ENCODE peak calls at places on chromosomes 1 and 21, in six cellular contexts. One of them, this sample, is unnamed. For H3K36me3 and H3K4me1, the result is how much of the 10 kb centered on the place peaks cover.

GRCh38 chr1:85494957-85495266 is 30.0 kb upstream of the DDAH1 start:
- DNase-seq in ascending aorta: no peak
- DNase-seq in small intestine: no peak
- DNase-seq in tibial nerve: no peak
- DNase-seq in body of pancreas: peak
- DNase-seq in kidney: no peak
- DNase-seq in this sample: no peak

GRCh38 chr1:110136911-110137310 is 13.4 kb upstream of the SLC6A17 start:
- DNase-seq in ascending aorta: no peak
- DNase-seq in small intestine: no peak
- DNase-seq in tibial nerve: no peak
- DNase-seq in body of pancreas: peak
- DNase-seq in kidney: no peak
- DNase-seq in this sample: no peak

GRCh38 chr1:71147637-71148360 is 67.0 kb upstream of the ZRANB2 start:
- DNase-seq in ascending aorta: no peak
- DNase-seq in small intestine: no peak
- DNase-seq in tibial nerve: no peak
- DNase-seq in body of pancreas: no peak
- DNase-seq in kidney: no peak
- DNase-seq in this sample: no peak

GRCh38 chr21:46371204-46372013 is 47.5 kb downstream of the PCNT start:
- DNase-seq in ascending aorta: no peak
- DNase-seq in small intestine: no peak
- DNase-seq in tibial nerve: no peak
- DNase-seq in body of pancreas: no peak
- DNase-seq in kidney: no peak
- DNase-seq in this sample: no peak

GRCh38 chr1:214427871-214428277 is 123.5 kb downstream of the PTPN14 start:
- DNase-seq in ascending aorta: no peak
- DNase-seq in small intestine: peak
- DNase-seq in tibial nerve: no peak
- DNase-seq in body of pancreas: no peak
- DNase-seq in kidney: no peak
- DNase-seq in this sample: no peak

GRCh38 chr1:100760511-100760910 is 41.0 kb downstream of the VCAM1 start:
- DNase-seq in ascending aorta: no peak
- DNase-seq in small intestine: no peak
- DNase-seq in tibial nerve: no peak
- DNase-seq in body of pancreas: no peak
- DNase-seq in kidney: no peak
- DNase-seq in this sample: no peak

GRCh38 chr1:162003061-162003824 is 20.4 kb downstream of the OLFML2B start:
- DNase-seq in ascending aorta: no peak
- DNase-seq in small intestine: no peak
- DNase-seq in tibial nerve: no peak
- DNase-seq in body of pancreas: no peak
- DNase-seq in kidney: peak
- DNase-seq in this sample: no peak

GRCh38 chr1:32701951-32702598 is 495 bp downstream of the SYNC start:
- DNase-seq in ascending aorta: no peak
- DNase-seq in small intestine: no peak
- DNase-seq in tibial nerve: no peak
- DNase-seq in body of pancreas: peak
- DNase-seq in kidney: peak
- DNase-seq in this sample: peak

GRCh38 chr1:8169364-8170058 is 143.4 kb upstream of the ERRFI1 start:
- DNase-seq in ascending aorta: no peak
- DNase-seq in small intestine: peak
- DNase-seq in tibial nerve: peak
- DNase-seq in body of pancreas: peak
- DNase-seq in kidney: peak
- DNase-seq in this sample: peak

GRCh38 chr1:207031632-207032258 is 811 bp downstream of the C1orf116 start:
- DNase-seq in ascending aorta: no peak
- DNase-seq in small intestine: peak
- DNase-seq in tibial nerve: no peak
- DNase-seq in body of pancreas: peak
- DNase-seq in kidney: no peak
- DNase-seq in this sample: no peak

GRCh38 chr1:48061162-48062136 is 64.3 kb upstream of the TRABD2B start:
- DNase-seq in ascending aorta: no peak
- DNase-seq in small intestine: peak
- DNase-seq in tibial nerve: peak
- DNase-seq in body of pancreas: peak
- DNase-seq in kidney: no peak
- DNase-seq in this sample: no peak

GRCh38 chr1:154325583-154326545 is 539 bp downstream of the ATP8B2 start:
- DNase-seq in ascending aorta: no peak
- DNase-seq in small intestine: no peak
- DNase-seq in tibial nerve: peak
- DNase-seq in body of pancreas: peak
- DNase-seq in kidney: peak
- DNase-seq in this sample: no peak

GRCh38 chr1:85275701-85276289 is 637 bp downstream of the BCL10 start:
- DNase-seq in ascending aorta: no peak
- DNase-seq in small intestine: no peak
- DNase-seq in tibial nerve: no peak
- DNase-seq in body of pancreas: no peak
- DNase-seq in kidney: no peak
- DNase-seq in this sample: no peak

GRCh38 chr1:998905-999796 is 746 bp downstream of the HES4 start:
- DNase-seq in ascending aorta: no peak
- DNase-seq in small intestine: no peak
- DNase-seq in tibial nerve: no peak
- DNase-seq in body of pancreas: no peak
- DNase-seq in kidney: peak
- DNase-seq in this sample: peak

GRCh38 chr21:32316363-32317215 is 17.9 kb downstream of the MRAP start:
- DNase-seq in ascending aorta: no peak
- DNase-seq in small intestine: no peak
- DNase-seq in tibial nerve: no peak
- DNase-seq in body of pancreas: no peak
- DNase-seq in kidney: no peak
- DNase-seq in this sample: no peak

GRCh38 chr21:18147678-18148077 is 97.0 kb upstream of the CHODL start:
- DNase-seq in ascending aorta: no peak
- DNase-seq in small intestine: no peak
- DNase-seq in tibial nerve: no peak
- DNase-seq in body of pancreas: no peak
- DNase-seq in kidney: no peak
- DNase-seq in this sample: no peak

GRCh38 chr1:167441222-167441621 is 77.1 kb downstream of the CD247 start:
- DNase-seq in ascending aorta: no peak
- DNase-seq in small intestine: no peak
- DNase-seq in tibial nerve: no peak
- DNase-seq in body of pancreas: no peak
- DNase-seq in kidney: no peak
- DNase-seq in this sample: no peak

GRCh38 chr1:25748531-25749205 is 51.3 kb upstream of the SELENON start:
- DNase-seq in ascending aorta: no peak
- DNase-seq in small intestine: no peak
- DNase-seq in tibial nerve: no peak
- DNase-seq in body of pancreas: peak
- DNase-seq in kidney: no peak
- DNase-seq in this sample: no peak

GRCh38 chr1:222709700-222710153 is 2.6 kb downstream of the AIDA start:
- DNase-seq in ascending aorta: no peak
- DNase-seq in small intestine: no peak
- DNase-seq in tibial nerve: no peak
- DNase-seq in body of pancreas: no peak
- DNase-seq in kidney: no peak
- DNase-seq in this sample: no peak

GRCh38 chr1:222706815-222707214 is 5.5 kb downstream of the AIDA start:
- DNase-seq in ascending aorta: no peak
- DNase-seq in small intestine: no peak
- DNase-seq in tibial nerve: no peak
- DNase-seq in body of pancreas: no peak
- DNase-seq in kidney: no peak
- DNase-seq in this sample: no peak

GRCh38 chr1:222702210-222702609 is 10.1 kb downstream of the AIDA start:
- DNase-seq in ascending aorta: no peak
- DNase-seq in small intestine: no peak
- DNase-seq in tibial nerve: no peak
- DNase-seq in body of pancreas: no peak
- DNase-seq in kidney: no peak
- DNase-seq in this sample: no peak

GRCh38 chr1:222704260-222704659 is 8.0 kb downstream of the AIDA start:
- DNase-seq in ascending aorta: no peak
- DNase-seq in small intestine: no peak
- DNase-seq in tibial nerve: no peak
- DNase-seq in body of pancreas: no peak
- DNase-seq in kidney: no peak
- DNase-seq in this sample: no peak
- H3K36me3 ChIP-seq in ascending aorta: under half
- H3K36me3 ChIP-seq in small intestine: under half
- H3K36me3 ChIP-seq in tibial nerve: under half
- H3K36me3 ChIP-seq in body of pancreas: under half
- H3K36me3 ChIP-seq in kidney: under half
- H3K36me3 ChIP-seq in this sample: under half

GRCh38 chr1:235607284-235607683 is 42.3 kb downstream of the GNG4 start:
- DNase-seq in ascending aorta: no peak
- DNase-seq in small intestine: no peak
- DNase-seq in tibial nerve: no peak
- DNase-seq in body of pancreas: no peak
- DNase-seq in kidney: peak
- DNase-seq in this sample: no peak
- H3K4me3 ChIP-seq in ascending aorta: no peak
- H3K4me3 ChIP-seq in small intestine: no peak
- H3K4me3 ChIP-seq in tibial nerve: no peak
- H3K4me3 ChIP-seq in body of pancreas: no peak
- H3K4me3 ChIP-seq in kidney: no peak
- H3K4me3 ChIP-seq in this sample: no peak

GRCh38 chr1:112697781-112698201 is 9.1 kb downstream of the RHOC start:
- DNase-seq in ascending aorta: no peak
- DNase-seq in small intestine: peak
- DNase-seq in tibial nerve: no peak
- DNase-seq in body of pancreas: no peak
- DNase-seq in kidney: no peak
- DNase-seq in this sample: no peak

GRCh38 chr1:112701227-112702066 is 5.5 kb downstream of the RHOC start:
- DNase-seq in ascending aorta: no peak
- DNase-seq in small intestine: no peak
- DNase-seq in tibial nerve: no peak
- DNase-seq in body of pancreas: no peak
- DNase-seq in kidney: peak
- DNase-seq in this sample: no peak

GRCh38 chr1:112700290-112701226 is 6.4 kb downstream of the RHOC start:
- DNase-seq in ascending aorta: peak
- DNase-seq in small intestine: peak
- DNase-seq in tibial nerve: peak
- DNase-seq in body of pancreas: peak
- DNase-seq in kidney: peak
- DNase-seq in this sample: peak

GRCh38 chr1:112698366-112699310 is 8.3 kb downstream of the RHOC start:
- DNase-seq in ascending aorta: no peak
- DNase-seq in small intestine: peak
- DNase-seq in tibial nerve: no peak
- DNase-seq in body of pancreas: peak
- DNase-seq in kidney: peak
- DNase-seq in this sample: no peak

DNA sequence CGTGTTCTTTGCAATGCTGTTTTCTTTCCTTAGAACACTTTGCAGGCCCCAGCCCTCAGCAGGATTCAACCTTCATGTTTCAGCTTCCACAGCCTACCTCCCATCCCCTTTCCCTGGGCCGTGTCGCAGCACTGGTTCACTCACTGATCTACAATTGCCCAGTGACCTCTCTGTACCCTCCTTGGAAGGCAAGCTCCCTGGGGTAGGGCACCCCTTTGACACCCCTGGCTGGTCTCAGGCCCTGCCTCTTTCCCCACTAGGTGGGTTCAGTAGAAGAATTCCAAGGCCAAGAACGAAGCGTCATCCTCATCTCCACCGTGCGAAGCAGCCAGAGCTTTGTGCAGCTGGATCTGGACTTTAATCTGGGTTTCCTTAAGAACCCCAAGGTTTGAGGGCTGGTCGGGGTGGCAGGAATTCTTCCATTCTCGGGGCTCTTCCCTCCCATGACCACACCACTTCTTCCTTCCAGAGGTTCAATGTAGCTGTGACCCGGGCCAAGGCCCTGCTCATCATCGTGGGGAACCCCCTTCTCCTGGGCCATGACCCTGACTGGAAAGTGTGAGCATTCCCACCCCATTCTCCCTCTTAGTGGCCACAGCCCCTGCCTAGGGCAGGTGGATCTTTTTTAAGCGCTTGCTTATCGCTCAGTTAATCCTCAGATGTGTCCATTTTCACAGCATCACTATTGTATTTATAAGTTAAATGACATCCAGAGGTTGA is 7.3 kb downstream of the RHOC start:
- DNase-seq in ascending aorta: no peak
- DNase-seq in small intestine: peak
- DNase-seq in tibial nerve: no peak
- DNase-seq in body of pancreas: no peak
- DNase-seq in kidney: no peak
- DNase-seq in this sample: no peak
- H3K4me1 ChIP-seq in ascending aorta: under half
- H3K4me1 ChIP-seq in small intestine: under half
- H3K4me1 ChIP-seq in tibial nerve: half or more
- H3K4me1 ChIP-seq in body of pancreas: half or more
- H3K4me1 ChIP-seq in kidney: half or more
- H3K4me1 ChIP-seq in this sample: half or more

GRCh38 chr1:53604291-53604919 is 134.6 kb downstream of the GLIS1 start:
- DNase-seq in ascending aorta: no peak
- DNase-seq in small intestine: no peak
- DNase-seq in tibial nerve: no peak
- DNase-seq in body of pancreas: no peak
- DNase-seq in kidney: no peak
- DNase-seq in this sample: no peak

GRCh38 chr1:53601867-53602266 is 137.1 kb downstream of the GLIS1 start:
- DNase-seq in ascending aorta: no peak
- DNase-seq in small intestine: no peak
- DNase-seq in tibial nerve: no peak
- DNase-seq in body of pancreas: no peak
- DNase-seq in kidney: no peak
- DNase-seq in this sample: peak

GRCh38 chr1:53605181-53605580 is 133.8 kb downstream of the GLIS1 start:
- DNase-seq in ascending aorta: no peak
- DNase-seq in small intestine: no peak
- DNase-seq in tibial nerve: no peak
- DNase-seq in body of pancreas: no peak
- DNase-seq in kidney: no peak
- DNase-seq in this sample: peak

GRCh38 chr1:53602376-53602775 is 136.6 kb downstream of the GLIS1 start:
- DNase-seq in ascending aorta: no peak
- DNase-seq in small intestine: no peak
- DNase-seq in tibial nerve: no peak
- DNase-seq in body of pancreas: no peak
- DNase-seq in kidney: no peak
- DNase-seq in this sample: peak

DNA sequence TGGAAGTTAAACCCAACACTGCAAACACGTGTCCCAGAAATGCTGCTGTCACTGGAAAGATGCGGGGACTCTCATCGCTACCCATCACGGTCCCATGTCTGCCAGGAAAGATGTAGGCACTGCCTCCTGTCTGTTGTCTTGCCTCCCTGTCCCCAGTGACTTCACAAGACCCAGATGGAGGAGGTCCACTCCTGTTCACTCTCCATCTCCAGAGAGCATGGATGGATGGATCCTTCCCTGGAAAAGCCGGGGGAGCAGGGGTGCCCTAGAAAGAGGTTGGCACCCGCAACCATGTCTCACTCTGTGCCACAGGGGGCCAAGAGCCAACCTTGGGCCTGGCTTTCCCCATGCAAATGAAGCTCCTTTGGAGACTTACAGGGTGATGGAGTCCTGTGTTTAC is 135.5 kb downstream of the GLIS1 start:
- DNase-seq in ascending aorta: no peak
- DNase-seq in small intestine: no peak
- DNase-seq in tibial nerve: no peak
- DNase-seq in body of pancreas: no peak
- DNase-seq in kidney: no peak
- DNase-seq in this sample: peak
- H3K36me3 ChIP-seq in ascending aorta: under half
- H3K36me3 ChIP-seq in small intestine: under half
- H3K36me3 ChIP-seq in tibial nerve: under half
- H3K36me3 ChIP-seq in body of pancreas: under half
- H3K36me3 ChIP-seq in kidney: under half
- H3K36me3 ChIP-seq in this sample: under half

This sample was measured in upper lobe of right lung.